ENCODE peak calls at places on chromosomes 2 and 18, in seven cellular contexts. Z is hepatocyte; D is GM23248; E is stimulated activated naive B cell treated with anti-CD40 and anti-IgM and Interleukin-4, amounts not matched to agents 10 μg/mL and 1 μg/mL and 100 μg/mL, for 72 hours; H is activated T-helper 9 cell treated with anti-CD3 and anti-CD28 coated beads, Interleukin-2, amount 50 U/mL, for 16 hours; I is fibroblast of lung; B is GDM1. V is an unnamed sample.
A peak's percentile ranks its signal among the peaks of the same experiment; 100 is the strongest.

GRCh38 chr2:45418532-45418931 is 192.5 kb downstream of the SRBD1 start:
- DNase-seq in H (no peak), I (no peak), E (no peak), Z (no peak), B (no peak), D (no peak), V (no peak)

GRCh38 chr2:88919087-88919738 is 227.7 kb downstream of the RPIA start:
- DNase-seq in H (no peak), D (peak; percentile 57), B (no peak), E (no peak), Z (no peak), I (no peak), V (no peak)

GRCh38 chr18:70256994-70257393 is 31.9 kb upstream of the SOCS6 start:
- DNase-seq in B (no peak), Z (no peak), D (no peak), I (no peak), E (no peak), H (no peak), V (no peak)

GRCh38 chr2:40244251-40245010 is 207.5 kb downstream of the SLC8A1 start:
- DNase-seq in H (no peak), I (peak; percentile 82), E (peak; percentile 3), Z (peak; percentile 68), D (peak; percentile 77), B (no peak), V (peak; percentile 59)

GRCh38 chr2:12173943-12174340 is 427.5 kb downstream of the LPIN1 start:
- DNase-seq in D (no peak), B (no peak), H (no peak), I (no peak), E (no peak), Z (no peak), V (no peak)

GRCh38 chr18:42925036-42925435 is 190.4 kb downstream of the RIT2 start:
- DNase-seq in E (no peak), I (no peak), H (no peak), D (no peak), Z (no peak), B (no peak), V (no peak)

GRCh38 chr2:195820373-195820772 is 163.3 kb downstream of the SLC39A10 start:
- DNase-seq in Z (no peak), B (no peak), I (peak; percentile 43), H (no peak), E (no peak), D (peak; percentile 74), V (no peak)

GRCh38 chr18:44771957-44772917 is 91.5 kb downstream of the SETBP1 start:
- DNase-seq in E (no peak), D (no peak), Z (peak; percentile 28), B (no peak), I (peak; percentile 13), H (no peak), V (no peak)

GRCh38 chr2:234996467-234997270 is 44.9 kb downstream of the SH3BP4 start:
- DNase-seq in H (no peak), Z (no peak), E (no peak), D (peak; percentile 48), I (peak; percentile 97), B (no peak), V (no peak)

GRCh38 chr18:77522031-77522675 is 272.5 kb downstream of the GALR1 start:
- DNase-seq in E (no peak), H (no peak), Z (no peak), I (no peak), B (no peak), D (no peak), V (no peak)

GRCh38 chr2:101974663-101975062 is 17.1 kb upstream of the IL1R2 start:
- DNase-seq in H (no peak), D (peak; percentile 40), E (no peak), B (no peak), Z (no peak), I (no peak), V (no peak)

GRCh38 chr18:54181856-54182612 is 42.4 kb downstream of the MBD2 start:
- DNase-seq in B (no peak), D (peak; percentile 31), I (peak; percentile 18), H (no peak), E (no peak), Z (no peak), V (no peak)

GRCh38 chr2:239881561-239882320 is 143.4 kb downstream of the NDUFA10 start:
- DNase-seq in D (peak; percentile 19), E (no peak), B (no peak), Z (peak; percentile 28), H (no peak), I (peak; percentile 43), V (no peak)